ENCODE peak calls at places on chromosomes 6 and 20, in seven cellular contexts. C, M, U, A, R, F and H are unnamed samples.

GRCh38 chr6:147285087-147285855 is 81.1 kb downstream of the STXBP5 start:
- DNase-seq in C (no peak), M (no peak), U (peak; percentile 41), A (no peak), R (no peak), F (no peak), H (no peak)

GRCh38 chr20:4507288-4507719 is 214.4 kb upstream of the PRND start:
- DNase-seq in C (peak; percentile 52), M (no peak), U (peak; percentile 46), A (no peak), R (no peak), F (no peak), H (no peak)

GRCh38 chr20:24721891-24722530 is 227.1 kb upstream of the CST7 start:
- DNase-seq in C (no peak), M (no peak), U (no peak), A (no peak), R (no peak), F (no peak), H (no peak)

GRCh38 chr6:36442083-36442670 is 477 bp downstream of the PXT1 start:
- DNase-seq in C (no peak), M (no peak), U (no peak), A (no peak), R (no peak), F (no peak), H (no peak)

GRCh38 chr20:49519777-49520359 is 37.4 kb upstream of the KCNB1 start:
- DNase-seq in C (no peak), M (no peak), U (no peak), A (no peak), R (no peak), F (no peak), H (no peak)

GRCh38 chr6:156699017-156699421 is 78.2 kb upstream of the ARID1B start:
- DNase-seq in C (peak; percentile 79), M (no peak), U (peak; percentile 31), A (no peak), R (no peak), F (no peak), H (no peak)

GRCh38 chr6:158772851-158773371 is 46.3 kb downstream of the EZR start:
- DNase-seq in C (no peak), M (no peak), U (peak; percentile 26), A (peak; percentile 62), R (no peak), F (no peak), H (no peak)

GRCh38 chr6:159045826-159046225 is 1.0 kb upstream of the TAGAP start:
- DNase-seq in C (no peak), M (no peak), U (no peak), A (no peak), R (no peak), F (no peak), H (no peak)

GRCh38 chr6:116979560-116979959 is 102.5 kb downstream of the RFX6 start:
- DNase-seq in C (no peak), M (no peak), U (no peak), A (no peak), R (no peak), F (no peak), H (no peak)

GRCh38 chr20:49381558-49382493 is 100.6 kb downstream of the KCNB1 start:
- DNase-seq in C (peak; percentile 51), M (no peak), U (peak; percentile 42), A (peak; percentile 56), R (peak; percentile 91), F (no peak), H (peak; percentile 91)

GRCh38 chr20:62233684-62234083 is 4.6 kb upstream of the OSBPL2 start:
- DNase-seq in C (no peak), M (no peak), U (no peak), A (no peak), R (no peak), F (no peak), H (no peak)

GRCh38 chr20:48787861-48788375 is 39.9 kb downstream of the PREX1 start:
- DNase-seq in C (peak; percentile 65), M (no peak), U (peak; percentile 28), A (peak; percentile 30), R (no peak), F (no peak), H (no peak)

GRCh38 chr6:42349753-42350573 is 101.8 kb downstream of the TRERF1 start:
- DNase-seq in C (no peak), M (no peak), U (no peak), A (no peak), R (no peak), F (no peak), H (no peak)

GRCh38 chr6:43931201-43931600 is 161.2 kb downstream of the VEGFA start:
- DNase-seq in C (no peak), M (no peak), U (no peak), A (peak; percentile 1), R (no peak), F (no peak), H (peak; percentile 45)

GRCh38 chr6:123022980-123023379 is 26.9 kb downstream of the CLVS2 start:
- DNase-seq in C (peak; percentile 0), M (no peak), U (no peak), A (no peak), R (no peak), F (no peak), H (no peak)

GRCh38 chr6:101266063-101266462 is 127.4 kb upstream of the GRIK2 start:
- DNase-seq in C (no peak), M (no peak), U (no peak), A (no peak), R (no peak), F (no peak), H (no peak)

GRCh38 chr20:32356935-32357868 is 929 bp upstream of the ASXL1 start:
- DNase-seq in C (peak; percentile 46), M (no peak), U (no peak), A (peak; percentile 63), R (no peak), F (no peak), H (peak; percentile 61)

GRCh38 chr6:155314773-155315515 is 660 bp upstream of the TFB1M start:
- DNase-seq in C (peak; percentile 90), M (peak; percentile 82), U (peak; percentile 88), A (no peak), R (peak; percentile 79), F (peak; percentile 40), H (peak; percentile 69)

GRCh38 chr20:11935754-11936551 is 18.3 kb downstream of the BTBD3 start:
- DNase-seq in C (no peak), M (no peak), U (no peak), A (no peak), R (no peak), F (no peak), H (no peak)

GRCh38 chr20:52684176-52684575 is 288.0 kb upstream of the TSHZ2 start:
- DNase-seq in C (no peak), M (no peak), U (no peak), A (no peak), R (no peak), F (no peak), H (no peak)

GRCh38 chr20:53852025-53852424 is 218.4 kb downstream of the BCAS1 start:
- DNase-seq in C (no peak), M (no peak), U (no peak), A (no peak), R (no peak), F (no peak), H (no peak)

GRCh38 chr20:57009355-57009754 is 257.1 kb downstream of the BMP7 start:
- DNase-seq in C (no peak), M (no peak), U (no peak), A (no peak), R (no peak), F (no peak), H (no peak)

GRCh38 chr20:44576297-44576696 is 6.1 kb upstream of the PKIG start:
- DNase-seq in C (peak; percentile 69), M (no peak), U (peak; percentile 51), A (no peak), R (no peak), F (no peak), H (no peak)

GRCh38 chr6:76217606-76218005 is 145.1 kb upstream of the IMPG1 start:
- DNase-seq in C (no peak), M (no peak), U (no peak), A (no peak), R (no peak), F (no peak), H (no peak)

GRCh38 chr6:154482858-154483257 is 27.6 kb downstream of the CNKSR3 start:
- DNase-seq in C (no peak), M (no peak), U (no peak), A (no peak), R (no peak), F (no peak), H (no peak)

GRCh38 chr6:163529605-163530004 is 115.1 kb downstream of the QKI start:
- DNase-seq in C (peak; percentile 86), M (no peak), U (peak; percentile 13), A (no peak), R (no peak), F (no peak), H (no peak)
- H3K27ac ChIP-seq in C (peak overlapping the region; percentile 39), M (no peak overlapping the region), U (peak overlapping the region; percentile 42), A (no peak overlapping the region), R (peak overlapping the region; percentile 81), F (no peak overlapping the region), H (no peak overlapping the region)

GRCh38 chr6:127794405-127794804 is 106.5 kb downstream of the THEMIS start:
- DNase-seq in C (no peak), M (no peak), U (no peak), A (no peak), R (no peak), F (no peak), H (no peak)

GRCh38 chr6:127792616-127793015 is 108.2 kb downstream of the THEMIS start:
- DNase-seq in C (no peak), M (no peak), U (no peak), A (no peak), R (no peak), F (no peak), H (no peak)

GRCh38 chr6:127790571-127790970 is 110.3 kb downstream of the THEMIS start:
- DNase-seq in C (no peak), M (no peak), U (no peak), A (no peak), R (no peak), F (no peak), H (no peak)

GRCh38 chr6:127791779-127792528 is 108.9 kb downstream of the THEMIS start:
- DNase-seq in C (no peak), M (no peak), U (no peak), A (no peak), R (no peak), F (no peak), H (no peak)

DNA sequence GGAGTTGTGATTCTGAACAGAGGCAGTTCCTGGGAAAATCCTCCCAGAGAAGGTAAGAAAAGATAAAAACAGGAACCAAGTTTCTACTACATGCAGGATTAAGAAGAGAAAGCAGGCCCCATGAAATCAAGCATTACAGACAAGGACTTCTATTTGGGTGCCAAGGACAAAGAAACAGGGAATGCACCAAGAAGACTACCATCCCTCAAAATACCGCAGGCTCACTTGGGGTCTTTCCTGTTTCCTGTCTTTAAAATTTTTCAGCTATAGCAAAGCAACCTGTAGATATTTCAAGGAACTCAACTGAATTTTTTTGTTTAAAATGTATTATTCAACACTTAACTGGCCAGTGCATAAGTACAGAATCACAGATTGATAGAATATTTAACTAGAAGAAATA is 107.5 kb downstream of the THEMIS start:
- DNase-seq in C (no peak), M (no peak), U (no peak), A (no peak), R (no peak), F (no peak), H (no peak)
- H3K27ac ChIP-seq in C (no peak overlapping the region), M (no peak overlapping the region), U (no peak overlapping the region), A (no peak overlapping the region), R (no peak overlapping the region), F (no peak overlapping the region), H (no peak overlapping the region)

GRCh38 chr6:144248003-144248402 is 37.1 kb upstream of the UTRN start:
- DNase-seq in C (no peak), M (no peak), U (no peak), A (no peak), R (no peak), F (no peak), H (no peak)
- H3K27ac ChIP-seq in C (no peak overlapping the region), M (peak overlapping the region; percentile 59), U (no peak overlapping the region), A (no peak overlapping the region), R (no peak overlapping the region), F (no peak overlapping the region), H (no peak overlapping the region)

GRCh38 chr6:148423133-148423532 is 80.5 kb downstream of the SASH1 start:
- DNase-seq in C (no peak), M (no peak), U (no peak), A (no peak), R (no peak), F (no peak), H (no peak)
- H3K27ac ChIP-seq in C (no peak overlapping the region), M (peak overlapping the region; percentile 22), U (no peak overlapping the region), A (peak overlapping the region; percentile 17), R (no peak overlapping the region), F (no peak overlapping the region), H (no peak overlapping the region)